ENCODE peak calls at places on chromosomes 7 and 10, in seven cellular contexts. One of them, this sample, is unnamed.

GRCh38 chr7:106177738-106178592 is 65.9 kb upstream of the SYPL1 start:
- DNase-seq in GM12878: no peak
- DNase-seq in BJ: no peak
- DNase-seq in CD8-positive, alpha-beta T cell: no peak
- DNase-seq in heart left ventricle: peak
- DNase-seq in AG09319: no peak
- DNase-seq in breast epithelium: no peak
- DNase-seq in this sample: no peak

GRCh38 chr10:27464993-27465392 is 39.1 kb upstream of the RAB18 start:
- DNase-seq in breast epithelium: no peak
- DNase-seq in BJ: no peak
- DNase-seq in CD8-positive, alpha-beta T cell: no peak
- DNase-seq in AG09319: no peak
- DNase-seq in heart left ventricle: no peak
- DNase-seq in GM12878: peak
- DNase-seq in this sample: no peak

GRCh38 chr10:61989995-61990760 is 88.7 kb downstream of the ARID5B start:
- DNase-seq in BJ: no peak
- DNase-seq in CD8-positive, alpha-beta T cell: no peak
- DNase-seq in breast epithelium: no peak
- DNase-seq in heart left ventricle: no peak
- DNase-seq in AG09319: no peak
- DNase-seq in GM12878: no peak
- DNase-seq in this sample: no peak

GRCh38 chr10:132684164-132684891 is 101.6 kb downstream of the NKX6-2 start:
- DNase-seq in CD8-positive, alpha-beta T cell: peak
- DNase-seq in BJ: no peak
- DNase-seq in GM12878: peak
- DNase-seq in breast epithelium: no peak
- DNase-seq in heart left ventricle: no peak
- DNase-seq in AG09319: no peak
- DNase-seq in this sample: no peak

GRCh38 chr10:70403483-70404035 is 386 bp upstream of the EIF4EBP2 start:
- DNase-seq in AG09319: no peak
- DNase-seq in BJ: no peak
- DNase-seq in heart left ventricle: no peak
- DNase-seq in GM12878: no peak
- DNase-seq in CD8-positive, alpha-beta T cell: no peak
- DNase-seq in breast epithelium: no peak
- DNase-seq in this sample: no peak

GRCh38 chr7:28069788-28070187 is 110.8 kb downstream of the JAZF1 start:
- DNase-seq in AG09319: peak
- DNase-seq in heart left ventricle: no peak
- DNase-seq in CD8-positive, alpha-beta T cell: no peak
- DNase-seq in BJ: no peak
- DNase-seq in GM12878: no peak
- DNase-seq in breast epithelium: no peak
- DNase-seq in this sample: no peak

GRCh38 chr7:35420657-35421056 is 166.8 kb upstream of the TBX20 start:
- DNase-seq in CD8-positive, alpha-beta T cell: no peak
- DNase-seq in AG09319: no peak
- DNase-seq in BJ: no peak
- DNase-seq in GM12878: no peak
- DNase-seq in heart left ventricle: no peak
- DNase-seq in breast epithelium: no peak
- DNase-seq in this sample: no peak

GRCh38 chr7:21640150-21640549 is 97.3 kb downstream of the DNAH11 start:
- DNase-seq in AG09319: no peak
- DNase-seq in GM12878: no peak
- DNase-seq in CD8-positive, alpha-beta T cell: no peak
- DNase-seq in breast epithelium: no peak
- DNase-seq in heart left ventricle: no peak
- DNase-seq in BJ: no peak
- DNase-seq in this sample: no peak

GRCh38 chr10:86498608-86499007 is 23.0 kb downstream of the WAPL start:
- DNase-seq in CD8-positive, alpha-beta T cell: no peak
- DNase-seq in GM12878: no peak
- DNase-seq in BJ: no peak
- DNase-seq in heart left ventricle: no peak
- DNase-seq in AG09319: no peak
- DNase-seq in breast epithelium: no peak
- DNase-seq in this sample: no peak

GRCh38 chr10:97434055-97434454 is 8.1 kb downstream of the PGAM1 start:
- DNase-seq in GM12878: no peak
- DNase-seq in BJ: no peak
- DNase-seq in breast epithelium: no peak
- DNase-seq in AG09319: no peak
- DNase-seq in heart left ventricle: no peak
- DNase-seq in CD8-positive, alpha-beta T cell: no peak
- DNase-seq in this sample: no peak
- TF ChIP-seq CTCF in GM12878: no peak
- TF ChIP-seq CTCF in BJ: no peak
- TF ChIP-seq CTCF in breast epithelium: no peak
- TF ChIP-seq CTCF in AG09319: no peak
- TF ChIP-seq CTCF in heart left ventricle: no peak
- TF ChIP-seq CTCF in CD8-positive, alpha-beta T cell: no peak
- TF ChIP-seq CTCF in this sample: no peak

GRCh38 chr10:28939352-28940157 is 262.2 kb downstream of the BAMBI start:
- DNase-seq in CD8-positive, alpha-beta T cell: no peak
- DNase-seq in AG09319: no peak
- DNase-seq in GM12878: no peak
- DNase-seq in breast epithelium: peak
- DNase-seq in BJ: no peak
- DNase-seq in heart left ventricle: no peak
- DNase-seq in this sample: no peak
- TF ChIP-seq CTCF in CD8-positive, alpha-beta T cell: no peak
- TF ChIP-seq CTCF in AG09319: no peak
- TF ChIP-seq CTCF in GM12878: no peak
- TF ChIP-seq CTCF in breast epithelium: no peak
- TF ChIP-seq CTCF in BJ: no peak
- TF ChIP-seq CTCF in heart left ventricle: no peak
- TF ChIP-seq CTCF in this sample: no peak

DNA sequence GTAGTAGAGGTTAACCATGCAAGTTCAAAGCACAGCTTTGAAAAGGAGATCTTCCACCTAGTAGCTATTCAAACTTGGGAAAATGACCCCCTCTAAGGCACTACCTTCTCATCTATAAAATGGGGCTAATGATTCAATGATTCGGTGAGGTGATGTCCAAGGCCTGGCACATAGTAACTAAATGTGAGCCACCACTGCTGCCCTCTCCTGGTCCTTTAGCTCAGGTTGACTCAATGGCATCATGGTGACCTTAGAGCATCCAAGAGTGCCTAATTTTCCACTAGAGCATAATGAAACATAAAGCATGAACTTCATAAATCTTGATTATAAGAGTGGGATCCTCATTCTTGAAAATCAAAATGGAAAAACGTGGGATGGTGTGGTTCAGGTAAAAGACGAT is 16.3 kb upstream of the PLCE1 start:
- DNase-seq in BJ: no peak
- DNase-seq in breast epithelium: no peak
- DNase-seq in GM12878: no peak
- DNase-seq in AG09319: no peak
- DNase-seq in CD8-positive, alpha-beta T cell: no peak
- DNase-seq in heart left ventricle: no peak
- DNase-seq in this sample: no peak
- TF ChIP-seq CTCF in BJ: no peak
- TF ChIP-seq CTCF in breast epithelium: no peak
- TF ChIP-seq CTCF in GM12878: peak
- TF ChIP-seq CTCF in AG09319: no peak
- TF ChIP-seq CTCF in CD8-positive, alpha-beta T cell: no peak
- TF ChIP-seq CTCF in heart left ventricle: no peak
- TF ChIP-seq CTCF in this sample: no peak

GRCh38 chr7:107643407-107643806 is 17.2 kb upstream of the SLC26A4 start:
- DNase-seq in AG09319: no peak
- DNase-seq in CD8-positive, alpha-beta T cell: no peak
- DNase-seq in BJ: peak
- DNase-seq in heart left ventricle: no peak
- DNase-seq in breast epithelium: no peak
- DNase-seq in GM12878: no peak
- DNase-seq in this sample: no peak
- TF ChIP-seq CTCF in AG09319: peak
- TF ChIP-seq CTCF in CD8-positive, alpha-beta T cell: no peak
- TF ChIP-seq CTCF in BJ: peak
- TF ChIP-seq CTCF in heart left ventricle: no peak
- TF ChIP-seq CTCF in breast epithelium: no peak
- TF ChIP-seq CTCF in GM12878: no peak
- TF ChIP-seq CTCF in this sample: no peak

DNA sequence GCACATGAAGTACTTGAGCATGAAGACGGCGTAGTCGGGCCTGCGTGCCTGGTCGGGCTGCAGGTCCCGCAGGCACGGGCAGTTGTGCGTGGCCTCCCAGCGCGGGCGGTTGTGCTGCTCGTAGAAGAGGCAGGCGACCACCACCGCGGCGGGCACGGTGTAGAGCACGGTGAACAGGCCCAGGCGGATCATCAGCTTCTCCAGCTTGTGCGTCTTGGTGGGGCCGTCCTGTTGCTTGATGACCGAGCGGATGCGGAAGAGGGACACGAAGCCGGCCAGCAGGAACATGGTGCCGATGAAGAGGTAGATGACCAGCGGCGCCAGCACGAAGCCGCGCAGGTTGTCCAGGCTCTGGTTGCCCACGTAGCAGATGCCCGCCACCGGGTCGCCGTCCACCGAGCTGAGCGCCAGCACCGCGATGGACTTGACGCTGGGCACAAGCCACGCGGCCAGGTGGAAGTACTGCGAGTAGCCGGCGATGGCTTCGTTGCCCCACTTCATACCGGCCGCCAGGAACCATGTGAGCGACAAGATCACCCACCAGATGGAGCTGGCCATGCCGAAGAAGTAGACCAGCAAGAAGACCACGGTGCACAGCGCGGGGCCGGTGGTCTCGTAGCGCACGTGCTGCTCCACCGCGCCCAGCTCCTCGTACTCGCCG is 2.3 kb downstream of the FZD8 start:
- DNase-seq in BJ: no peak
- DNase-seq in CD8-positive, alpha-beta T cell: no peak
- DNase-seq in AG09319: no peak
- DNase-seq in heart left ventricle: no peak
- DNase-seq in GM12878: no peak
- DNase-seq in breast epithelium: no peak
- DNase-seq in this sample: no peak
- TF ChIP-seq CTCF in BJ: peak
- TF ChIP-seq CTCF in CD8-positive, alpha-beta T cell: no peak
- TF ChIP-seq CTCF in AG09319: peak
- TF ChIP-seq CTCF in heart left ventricle: no peak
- TF ChIP-seq CTCF in GM12878: no peak
- TF ChIP-seq CTCF in breast epithelium: no peak
- TF ChIP-seq CTCF in this sample: no peak

DNA sequence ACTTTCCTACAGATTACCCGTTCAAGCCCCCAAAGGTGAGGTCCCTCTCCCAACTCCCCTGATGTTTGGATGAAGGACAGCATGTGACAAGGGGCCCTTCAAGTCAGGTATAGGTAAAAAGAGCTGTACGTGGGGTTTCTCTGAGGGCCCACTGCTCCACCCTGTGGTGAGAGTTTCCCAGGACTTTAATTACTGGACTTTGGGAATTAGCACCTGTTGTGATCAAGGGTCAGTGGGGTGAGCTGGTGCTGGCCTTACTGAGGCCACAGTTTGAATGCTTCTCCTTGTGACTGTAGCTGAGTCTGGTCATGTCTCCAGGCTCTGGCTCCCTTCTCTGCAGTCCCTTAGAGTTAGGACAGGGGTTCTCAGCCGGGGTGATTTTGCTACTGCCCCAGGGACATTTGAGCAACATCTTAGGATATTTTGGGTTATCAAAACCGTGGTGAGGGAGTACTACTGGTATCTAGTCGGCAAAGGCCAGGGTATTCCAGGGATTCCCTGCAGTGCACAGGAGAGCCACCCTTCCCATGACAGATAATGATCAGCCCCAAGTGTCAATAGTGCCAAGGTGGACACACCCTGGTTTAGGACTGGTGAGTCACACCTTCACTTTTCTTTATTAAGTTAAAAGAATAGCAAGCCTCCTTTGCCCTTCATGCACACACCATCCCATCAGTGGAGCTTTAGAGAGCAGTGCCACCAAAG is 16.9 kb downstream of the UBE2D4 start:
- DNase-seq in breast epithelium: no peak
- DNase-seq in CD8-positive, alpha-beta T cell: no peak
- DNase-seq in heart left ventricle: no peak
- DNase-seq in BJ: no peak
- DNase-seq in AG09319: no peak
- DNase-seq in GM12878: no peak
- DNase-seq in this sample: no peak
- TF ChIP-seq CTCF in breast epithelium: no peak
- TF ChIP-seq CTCF in CD8-positive, alpha-beta T cell: no peak
- TF ChIP-seq CTCF in heart left ventricle: no peak
- TF ChIP-seq CTCF in BJ: no peak
- TF ChIP-seq CTCF in AG09319: no peak
- TF ChIP-seq CTCF in GM12878: no peak
- TF ChIP-seq CTCF in this sample: no peak